ENCODE peak calls at places on chromosomes 12 and 14, in five cellular contexts. N is HFF-Myc, H is NB4, J is lower lobe of right lung, V is Caco-2. R is an unnamed sample.

GRCh38 chr14:36207500-36207899 is 31.0 kb upstream of the PTCSC3 start:
- DNase-seq in N (no peak), H (peak), J (no peak), V (no peak), R (no peak)

GRCh38 chr12:2691001-2691339 is 103.8 kb upstream of the FKBP4 start:
- DNase-seq in N (no peak), H (no peak), J (peak), V (no peak), R (peak)

GRCh38 chr14:64671591-64671990 is 32.6 kb upstream of the PLEKHG3 start:
- DNase-seq in N (no peak), H (peak), J (no peak), V (no peak), R (no peak)

GRCh38 chr12:78406776-78407335 is 457.7 kb upstream of the SYT1 start:
- DNase-seq in N (no peak), H (no peak), J (no peak), V (no peak), R (no peak)

GRCh38 chr12:69440016-69440415 is 30.2 kb upstream of the FRS2 start:
- DNase-seq in N (no peak), H (no peak), J (no peak), V (no peak), R (no peak)

GRCh38 chr12:132367401-132367851 is 38.0 kb upstream of the GALNT9 start:
- DNase-seq in N (no peak), H (peak), J (peak), V (no peak), R (peak)

GRCh38 chr14:75805646-75806045 is 144.6 kb downstream of the TTLL5 start:
- DNase-seq in N (no peak), H (no peak), J (no peak), V (no peak), R (no peak)

GRCh38 chr12:81212996-81213696 is 135.3 kb downstream of the ACSS3 start:
- DNase-seq in N (no peak), H (no peak), J (no peak), V (no peak), R (no peak)

GRCh38 chr12:63150255-63151060 is 543 bp downstream of the AVPR1A start:
- DNase-seq in N (no peak), H (no peak), J (peak), V (no peak), R (peak)

GRCh38 chr14:98955036-98955740 is 316.8 kb downstream of the BCL11B start:
- DNase-seq in N (no peak), H (no peak), J (no peak), V (no peak), R (no peak)

GRCh38 chr12:131124487-131125280 is 171.0 kb downstream of the ADGRD1 start:
- DNase-seq in N (no peak), H (no peak), J (no peak), V (no peak), R (no peak)

GRCh38 chr12:133063556-133063955 is 17.2 kb upstream of the ZNF140 start:
- DNase-seq in N (no peak), H (no peak), J (no peak), V (no peak), R (no peak)

GRCh38 chr14:100532154-100532915 is 54.9 kb downstream of the BEGAIN start:
- DNase-seq in N (no peak), H (peak), J (peak), V (no peak), R (peak)

GRCh38 chr14:75477881-75478280 is 44.4 kb upstream of the BATF start:
- DNase-seq in N (no peak), H (no peak), J (no peak), V (peak), R (no peak)

GRCh38 chr14:75147423-75148071 is 20.7 kb upstream of the NEK9 start:
- DNase-seq in N (no peak), H (peak), J (peak), V (peak), R (no peak)

GRCh38 chr14:74213907-74214803 is 25.1 kb upstream of the VSX2 start:
- DNase-seq in N (no peak), H (no peak), J (no peak), V (no peak), R (no peak)

GRCh38 chr12:1796515-1797010 is 23.8 kb upstream of the LRTM2 start:
- DNase-seq in N (no peak), H (peak), J (peak), V (no peak), R (peak)

GRCh38 chr12:85733984-85734383 is 102.2 kb downstream of the RASSF9 start:
- DNase-seq in N (no peak), H (no peak), J (no peak), V (no peak), R (no peak)

GRCh38 chr12:79692860-79693605 is 2.3 kb upstream of the PAWR start:
- DNase-seq in N (no peak), H (no peak), J (no peak), V (no peak), R (no peak)

GRCh38 chr14:63632932-63633514 is 8.6 kb downstream of the WDR89 start:
- DNase-seq in N (no peak), H (peak), J (no peak), V (no peak), R (no peak)

GRCh38 chr12:76123301-76124212 is 39.1 kb upstream of the NAP1L1 start:
- DNase-seq in N (no peak), H (no peak), J (no peak), V (no peak), R (no peak)

GRCh38 chr14:69812725-69813124 is 15.7 kb upstream of the SLC10A1 start:
- DNase-seq in N (no peak), H (peak), J (no peak), V (peak), R (no peak)

GRCh38 chr12:106997916-106998315 is 11.0 kb upstream of the MTERF2 start:
- DNase-seq in N (no peak), H (no peak), J (no peak), V (no peak), R (no peak)

GRCh38 chr12:80861636-80862378 is 75.9 kb downstream of the LIN7A start:
- DNase-seq in N (no peak), H (peak), J (no peak), V (no peak), R (no peak)

GRCh38 chr14:52015411-52016030 is 26.2 kb downstream of the RTRAF start:
- DNase-seq in N (no peak), H (peak), J (no peak), V (no peak), R (no peak)

GRCh38 chr14:33307691-33308369 is 369.2 kb downstream of the NPAS3 start:
- DNase-seq in N (peak), H (no peak), J (no peak), V (no peak), R (no peak)

GRCh38 chr14:67674139-67674479 is 323 bp downstream of the VTI1B start:
- DNase-seq in N (no peak), H (peak), J (peak), V (peak), R (no peak)

GRCh38 chr14:106417224-106418049 is 891.1 kb downstream of the TMEM121 start:
- DNase-seq in N (no peak), H (peak), J (peak), V (peak), R (no peak)

GRCh38 chr12:107169200-107169599 is 75.9 kb upstream of the CRY1 start:
- DNase-seq in N (no peak), H (no peak), J (no peak), V (no peak), R (no peak)

GRCh38 chr14:50233335-50234250 is 2.2 kb upstream of the SOS2 start:
- DNase-seq in N (no peak), H (no peak), J (no peak), V (no peak), R (no peak)

GRCh38 chr12:116534341-116535121 is 24.6 kb upstream of the MAP1LC3B2 start:
- DNase-seq in N (no peak), H (no peak), J (no peak), V (no peak), R (no peak)

GRCh38 chr12:68303850-68304249 is 28.3 kb downstream of the MDM1 start:
- DNase-seq in N (no peak), H (no peak), J (no peak), V (no peak), R (no peak)

GRCh38 chr12:77122236-77122635 is 56.9 kb upstream of the E2F7 start:
- DNase-seq in N (no peak), H (no peak), J (no peak), V (no peak), R (no peak)

GRCh38 chr12:32895688-32896437 is 714 bp downstream of the PKP2 start:
- DNase-seq in N (no peak), H (no peak), J (no peak), V (peak), R (no peak)

GRCh38 chr14:56268653-56269052 is 150.4 kb downstream of the PELI2 start:
- DNase-seq in N (no peak), H (no peak), J (no peak), V (no peak), R (no peak)

GRCh38 chr12:56257491-56258067 is 605 bp downstream of the ANKRD52 start:
- DNase-seq in N (no peak), H (no peak), J (no peak), V (peak), R (no peak)

GRCh38 chr12:2214411-2214810 is 161.6 kb downstream of the CACNA1C start:
- DNase-seq in N (no peak), H (peak), J (no peak), V (no peak), R (no peak)

GRCh38 chr12:31897791-31898503 is 61.3 kb upstream of the RESF1 start:
- DNase-seq in N (peak), H (no peak), J (peak), V (no peak), R (no peak)

DNA sequence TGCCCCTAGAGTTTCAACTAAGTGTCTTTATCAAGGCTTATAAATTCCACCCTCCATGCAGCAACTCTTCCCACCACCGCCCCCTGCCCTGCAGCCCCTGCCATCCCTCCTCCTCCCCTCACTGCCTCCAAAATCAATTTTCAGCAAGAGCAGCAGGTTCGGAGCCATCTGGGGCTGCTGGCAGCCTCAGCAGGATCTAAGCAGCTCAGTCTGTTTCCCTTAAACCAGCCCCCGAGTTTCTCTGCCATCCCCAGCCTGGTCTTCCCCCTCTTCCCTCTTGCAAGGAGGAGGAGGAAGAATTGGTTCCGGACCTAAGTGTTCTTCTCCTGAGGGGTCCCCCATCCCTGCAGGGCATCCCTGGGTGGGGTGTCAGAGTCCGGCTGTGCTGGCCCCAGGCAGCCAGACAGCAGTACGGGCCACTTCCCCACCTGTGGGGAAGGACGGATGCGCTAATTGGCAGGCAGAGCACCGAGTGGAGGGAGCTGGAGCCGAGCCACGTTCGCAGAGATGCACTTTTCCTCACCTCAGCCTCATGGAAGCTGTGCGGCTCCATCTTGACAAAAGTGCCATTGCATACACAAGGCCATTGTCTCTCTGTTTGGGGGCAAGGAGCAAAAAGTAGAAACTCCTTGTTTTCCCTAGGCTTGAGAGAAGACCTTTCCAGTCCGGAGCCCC is 189.3 kb downstream of the KCNA5 start:
- DNase-seq in N (no peak), H (no peak), J (no peak), V (no peak), R (no peak)
- TF ChIP-seq CTCF in N (no peak), H (no peak), J (no peak), V (no peak), R (no peak)

GRCh38 chr12:46064548-46064947 is 74.2 kb upstream of the SCAF11 start:
- DNase-seq in N (no peak), H (no peak), J (no peak), V (no peak), R (no peak)
- TF ChIP-seq CTCF in N (no peak), H (no peak), J (no peak), V (no peak), R (no peak)

DNA sequence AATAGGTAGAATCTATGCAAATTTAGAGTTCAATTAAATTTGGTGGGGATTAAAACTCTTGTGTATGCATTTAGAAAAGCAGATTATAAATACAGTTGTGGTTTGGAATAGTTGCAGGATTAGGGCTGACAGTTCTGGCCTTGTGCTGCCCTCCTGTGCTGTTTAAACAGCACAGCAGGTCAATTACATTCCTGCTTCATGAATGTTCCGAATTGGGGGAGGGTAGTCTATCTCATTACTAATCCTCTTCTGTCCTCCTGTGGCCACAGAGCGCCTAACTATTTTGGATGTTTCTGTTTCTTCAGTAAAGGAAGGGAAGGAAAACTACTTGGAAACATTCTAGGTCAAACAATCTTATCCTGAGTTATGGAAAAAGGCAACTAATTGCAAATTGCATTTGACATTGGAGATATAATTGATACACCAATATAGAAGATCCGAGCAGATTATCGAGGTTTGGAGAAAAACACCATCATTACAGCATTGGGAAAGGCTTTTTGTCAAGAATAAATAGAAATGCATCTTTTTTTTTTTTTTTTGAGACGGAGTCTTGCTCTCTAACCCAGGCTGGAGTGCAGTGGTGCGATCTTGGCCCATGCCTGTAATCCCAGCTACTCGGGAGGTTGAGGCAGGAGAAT is 8.7 kb upstream of the GPR19 start:
- DNase-seq in N (peak), H (peak), J (no peak), V (peak), R (no peak)
- TF ChIP-seq CTCF in N (peak), H (peak), J (peak), V (peak), R (peak)

DNA sequence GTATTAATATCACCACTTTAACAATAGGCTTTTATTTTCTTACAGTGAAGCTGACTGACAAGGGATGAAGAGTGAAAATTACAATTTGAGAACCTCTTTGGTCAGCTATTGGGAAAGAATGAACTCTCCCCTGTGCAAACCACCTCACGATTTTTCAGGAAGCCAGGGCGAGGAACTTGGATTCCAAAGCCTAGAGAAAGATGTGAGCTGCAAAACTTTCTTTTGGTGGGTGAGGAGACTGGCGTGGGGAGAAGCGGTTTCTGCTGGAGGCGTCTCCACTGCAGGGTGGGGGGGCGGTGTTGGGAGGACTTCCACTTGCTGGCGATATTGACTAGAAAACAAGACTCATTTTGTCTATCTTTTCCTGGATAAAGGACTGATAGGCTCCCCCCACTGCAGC is 59.3 kb upstream of the VRK1 start:
- DNase-seq in N (no peak), H (no peak), J (no peak), V (no peak), R (no peak)
- TF ChIP-seq CTCF in N (no peak), H (no peak), J (no peak), V (no peak), R (no peak)

GRCh38 chr12:13348464-13348863 is 151.9 kb downstream of the EMP1 start:
- DNase-seq in N (no peak), H (no peak), J (no peak), V (no peak), R (no peak)

GRCh38 chr12:13347241-13348043 is 150.9 kb downstream of the EMP1 start:
- DNase-seq in N (peak), H (peak), J (no peak), V (no peak), R (no peak)

GRCh38 chr12:13350946-13351345 is 154.4 kb downstream of the EMP1 start:
- DNase-seq in N (no peak), H (no peak), J (no peak), V (no peak), R (no peak)

GRCh38 chr12:13345722-13346121 is 149.2 kb downstream of the EMP1 start:
- DNase-seq in N (no peak), H (no peak), J (no peak), V (no peak), R (no peak)

GRCh38 chr12:13350381-13350780 is 153.9 kb downstream of the EMP1 start:
- DNase-seq in N (no peak), H (no peak), J (no peak), V (no peak), R (no peak)
- TF ChIP-seq CTCF in N (no peak), H (no peak), J (no peak), V (no peak), R (no peak)

GRCh38 chr14:103385153-103385993 is at the start of gene MARK3:
- DNase-seq in N (peak), H (peak), J (peak), V (peak), R (peak)
- TF ChIP-seq CTCF in N (no peak), H (peak), J (peak), V (peak), R (peak)

DNA sequence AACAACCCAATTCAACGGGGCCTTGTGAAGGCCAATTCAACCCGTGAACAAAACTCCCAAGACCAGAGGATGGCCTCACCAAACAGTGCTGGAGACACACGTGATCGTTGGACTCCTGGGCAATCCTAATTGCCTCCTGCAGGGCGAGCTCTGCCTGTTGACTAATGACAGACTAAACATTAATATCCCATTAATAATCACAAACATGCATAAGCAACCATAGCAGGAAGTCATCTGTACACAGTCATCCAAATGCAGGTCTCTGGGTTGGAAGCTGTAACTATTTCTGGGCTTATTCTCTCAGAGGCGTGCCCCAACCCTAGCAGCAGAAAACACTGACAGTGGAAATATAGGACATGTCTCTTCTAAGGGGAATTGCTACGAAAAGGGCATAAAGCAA is 20.9 kb downstream of the ANAPC5 start:
- DNase-seq in N (no peak), H (no peak), J (no peak), V (no peak), R (no peak)
- TF ChIP-seq CTCF in N (no peak), H (no peak), J (no peak), V (no peak), R (no peak)

GRCh38 chr14:47273939-47274338 is 401.5 kb downstream of the MDGA2 start:
- DNase-seq in N (no peak), H (no peak), J (no peak), V (no peak), R (no peak)

GRCh38 chr14:47276931-47277330 is 398.5 kb downstream of the MDGA2 start:
- DNase-seq in N (no peak), H (no peak), J (no peak), V (no peak), R (no peak)

GRCh38 chr14:47277703-47278102 is 397.7 kb downstream of the MDGA2 start:
- DNase-seq in N (no peak), H (no peak), J (no peak), V (no peak), R (no peak)

GRCh38 chr14:47284283-47284682 is 391.1 kb downstream of the MDGA2 start:
- DNase-seq in N (no peak), H (no peak), J (no peak), V (no peak), R (no peak)

GRCh38 chr14:47278233-47278842 is 397.1 kb downstream of the MDGA2 start:
- DNase-seq in N (no peak), H (peak), J (no peak), V (peak), R (no peak)
- TF ChIP-seq CTCF in N (peak), H (peak), J (peak), V (peak), R (peak)

GRCh38 chr12:111334393-111334915 is 34.4 kb downstream of the PHETA1 start:
- DNase-seq in N (no peak), H (no peak), J (no peak), V (no peak), R (no peak)
- TF ChIP-seq CTCF in N (no peak), H (no peak), J (no peak), V (no peak), R (no peak)

R was measured in chondrocyte.